ENCODE peak calls at places on chromosomes 13 and 19, in five cellular contexts. One of them, this sample, is unnamed.

GRCh38 chr13:99434258-99434788 is 66.9 kb upstream of the TM9SF2 start:
- DNase-seq in lung: no peak
- DNase-seq in caudate nucleus: no peak
- DNase-seq in CD8-positive, alpha-beta T cell: peak
- DNase-seq in CD4-positive, CD25-positive, alpha-beta regulatory T cell: peak
- DNase-seq in this sample: no peak

GRCh38 chr13:98825659-98826058 is 73.2 kb upstream of the SLC15A1 start:
- DNase-seq in lung: no peak
- DNase-seq in caudate nucleus: no peak
- DNase-seq in CD8-positive, alpha-beta T cell: no peak
- DNase-seq in CD4-positive, CD25-positive, alpha-beta regulatory T cell: peak
- DNase-seq in this sample: no peak

GRCh38 chr19:13172335-13173128 is 22.3 kb downstream of the IER2 start:
- DNase-seq in lung: peak
- DNase-seq in caudate nucleus: no peak
- DNase-seq in CD8-positive, alpha-beta T cell: peak
- DNase-seq in CD4-positive, CD25-positive, alpha-beta regulatory T cell: peak
- DNase-seq in this sample: peak

GRCh38 chr13:42075517-42075916 is 27.1 kb downstream of the DGKH start:
- DNase-seq in lung: no peak
- DNase-seq in caudate nucleus: peak
- DNase-seq in CD8-positive, alpha-beta T cell: no peak
- DNase-seq in CD4-positive, CD25-positive, alpha-beta regulatory T cell: no peak
- DNase-seq in this sample: no peak

GRCh38 chr13:41345921-41346589 is 35.0 kb downstream of the NAA16 start:
- DNase-seq in lung: no peak
- DNase-seq in caudate nucleus: no peak
- DNase-seq in CD8-positive, alpha-beta T cell: no peak
- DNase-seq in CD4-positive, CD25-positive, alpha-beta regulatory T cell: no peak
- DNase-seq in this sample: no peak

GRCh38 chr19:54014920-54015560 is 23.6 kb downstream of the CACNG6 start:
- DNase-seq in lung: no peak
- DNase-seq in caudate nucleus: no peak
- DNase-seq in CD8-positive, alpha-beta T cell: no peak
- DNase-seq in CD4-positive, CD25-positive, alpha-beta regulatory T cell: no peak
- DNase-seq in this sample: no peak

GRCh38 chr13:56988543-56988942 is 152.2 kb upstream of the PRR20A start:
- DNase-seq in lung: no peak
- DNase-seq in caudate nucleus: no peak
- DNase-seq in CD8-positive, alpha-beta T cell: no peak
- DNase-seq in CD4-positive, CD25-positive, alpha-beta regulatory T cell: no peak
- DNase-seq in this sample: no peak

GRCh38 chr13:111909501-111909900 is 157.4 kb upstream of the SOX1 start:
- DNase-seq in lung: no peak
- DNase-seq in caudate nucleus: no peak
- DNase-seq in CD8-positive, alpha-beta T cell: no peak
- DNase-seq in CD4-positive, CD25-positive, alpha-beta regulatory T cell: no peak
- DNase-seq in this sample: no peak

GRCh38 chr13:27372896-27373295 is 51.5 kb upstream of the GTF3A start:
- DNase-seq in lung: peak
- DNase-seq in caudate nucleus: no peak
- DNase-seq in CD8-positive, alpha-beta T cell: no peak
- DNase-seq in CD4-positive, CD25-positive, alpha-beta regulatory T cell: no peak
- DNase-seq in this sample: no peak

GRCh38 chr13:79402679-79403078 is 3.4 kb downstream of the RBM26 start:
- DNase-seq in lung: no peak
- DNase-seq in caudate nucleus: no peak
- DNase-seq in CD8-positive, alpha-beta T cell: no peak
- DNase-seq in CD4-positive, CD25-positive, alpha-beta regulatory T cell: no peak
- DNase-seq in this sample: no peak

GRCh38 chr13:79403113-79403512 is 2.9 kb downstream of the RBM26 start:
- DNase-seq in lung: no peak
- DNase-seq in caudate nucleus: no peak
- DNase-seq in CD8-positive, alpha-beta T cell: no peak
- DNase-seq in CD4-positive, CD25-positive, alpha-beta regulatory T cell: no peak
- DNase-seq in this sample: no peak

GRCh38 chr13:79402074-79402635 is 3.9 kb downstream of the RBM26 start:
- DNase-seq in lung: no peak
- DNase-seq in caudate nucleus: no peak
- DNase-seq in CD8-positive, alpha-beta T cell: no peak
- DNase-seq in CD4-positive, CD25-positive, alpha-beta regulatory T cell: no peak
- DNase-seq in this sample: no peak

GRCh38 chr13:79398915-79399314 is 7.1 kb downstream of the RBM26 start:
- DNase-seq in lung: no peak
- DNase-seq in caudate nucleus: no peak
- DNase-seq in CD8-positive, alpha-beta T cell: no peak
- DNase-seq in CD4-positive, CD25-positive, alpha-beta regulatory T cell: no peak
- DNase-seq in this sample: no peak

DNA sequence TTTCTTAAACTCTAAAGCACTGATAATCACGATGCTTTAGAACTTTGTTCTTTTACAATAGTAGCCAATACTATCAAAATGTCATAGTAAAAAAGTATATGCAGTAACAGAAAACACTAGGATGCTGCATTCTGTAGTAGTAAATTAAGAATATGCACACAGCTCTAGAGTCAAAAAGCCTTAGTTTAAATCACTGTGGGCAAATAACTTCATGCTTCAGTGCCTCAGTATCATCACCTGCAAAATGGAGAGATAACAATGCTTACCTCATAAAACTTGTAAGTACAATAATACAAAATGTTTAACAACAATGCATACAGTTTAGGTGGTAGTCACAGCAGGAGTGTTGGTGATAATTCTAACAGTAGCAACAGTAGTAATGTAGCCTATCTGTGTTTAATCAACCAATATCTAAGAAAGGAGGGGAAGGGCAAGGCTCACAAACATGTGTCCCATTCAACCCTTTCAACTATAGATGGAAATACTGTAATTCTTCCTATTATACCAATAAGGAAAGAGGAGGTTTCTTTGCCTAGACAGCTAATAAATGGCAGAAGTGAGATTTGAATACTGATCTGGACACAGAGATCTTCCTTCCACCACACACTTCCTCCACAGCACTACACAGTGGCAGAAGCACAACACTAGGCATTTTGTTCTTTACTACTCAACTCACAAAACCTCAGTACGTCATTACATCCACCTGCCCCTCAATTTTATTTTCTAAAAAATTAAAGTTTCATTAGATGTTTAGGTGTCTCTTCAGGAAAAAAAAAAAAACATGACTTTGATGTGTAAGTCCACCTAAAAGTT is 4.6 kb downstream of the RBM26 start:
- DNase-seq in lung: no peak
- DNase-seq in caudate nucleus: no peak
- DNase-seq in CD8-positive, alpha-beta T cell: no peak
- DNase-seq in CD4-positive, CD25-positive, alpha-beta regulatory T cell: peak
- DNase-seq in this sample: no peak
- H3K27ac ChIP-seq in lung: no peak
- H3K27ac ChIP-seq in caudate nucleus: no peak
- H3K27ac ChIP-seq in CD8-positive, alpha-beta T cell: peak
- H3K27ac ChIP-seq in CD4-positive, CD25-positive, alpha-beta regulatory T cell: peak
- H3K27ac ChIP-seq in this sample: no peak

GRCh38 chr19:40800997-40801377 is 2.0 kb downstream of the EGLN2 start:
- DNase-seq in lung: no peak
- DNase-seq in caudate nucleus: no peak
- DNase-seq in CD8-positive, alpha-beta T cell: no peak
- DNase-seq in CD4-positive, CD25-positive, alpha-beta regulatory T cell: no peak
- DNase-seq in this sample: no peak
- H3K27ac ChIP-seq in lung: peak
- H3K27ac ChIP-seq in caudate nucleus: peak
- H3K27ac ChIP-seq in CD8-positive, alpha-beta T cell: no peak
- H3K27ac ChIP-seq in CD4-positive, CD25-positive, alpha-beta regulatory T cell: peak
- H3K27ac ChIP-seq in this sample: peak

DNA sequence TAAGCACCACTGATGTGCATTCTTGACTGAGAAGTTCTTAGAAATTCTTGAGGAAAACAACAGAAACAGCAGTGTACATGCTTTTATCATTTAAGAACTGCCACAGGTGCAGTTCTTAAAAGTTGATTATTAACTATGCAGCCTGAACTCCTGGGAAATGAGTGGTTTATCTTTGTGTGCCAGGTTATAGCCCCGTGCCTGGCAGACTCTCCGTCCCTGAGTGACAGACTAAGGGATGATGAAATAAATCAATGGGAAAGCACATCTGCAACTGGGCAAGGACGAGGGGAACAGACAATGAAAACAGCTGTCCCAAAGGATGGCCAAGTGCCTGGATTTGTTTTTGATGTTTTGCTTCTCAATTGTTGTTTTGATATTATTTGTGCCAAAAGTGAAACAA is 84.4 kb upstream of the SPATA13 start:
- DNase-seq in lung: no peak
- DNase-seq in caudate nucleus: no peak
- DNase-seq in CD8-positive, alpha-beta T cell: no peak
- DNase-seq in CD4-positive, CD25-positive, alpha-beta regulatory T cell: no peak
- DNase-seq in this sample: no peak
- H3K27ac ChIP-seq in lung: peak
- H3K27ac ChIP-seq in caudate nucleus: peak
- H3K27ac ChIP-seq in CD8-positive, alpha-beta T cell: no peak
- H3K27ac ChIP-seq in CD4-positive, CD25-positive, alpha-beta regulatory T cell: no peak
- H3K27ac ChIP-seq in this sample: peak

DNA sequence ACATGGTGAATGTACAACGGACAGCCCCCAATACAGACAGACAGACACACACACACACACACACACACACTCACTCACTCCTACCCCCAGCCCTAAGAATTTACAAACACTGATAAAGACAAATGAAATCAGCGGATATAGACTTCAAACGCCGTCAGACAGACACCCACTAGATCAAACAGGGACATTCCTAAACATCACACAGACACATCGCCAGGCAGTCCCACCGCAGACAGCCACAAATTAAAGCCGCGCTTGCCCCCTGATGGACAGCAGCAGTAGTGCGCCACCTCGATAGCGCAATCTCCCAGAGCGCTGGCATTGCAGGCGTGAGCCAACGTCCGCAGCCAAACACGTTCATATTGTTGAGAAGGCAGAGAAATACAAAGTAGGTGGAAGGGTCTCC is 24.7 kb upstream of the ADGRE1 start:
- DNase-seq in lung: peak
- DNase-seq in caudate nucleus: peak
- DNase-seq in CD8-positive, alpha-beta T cell: peak
- DNase-seq in CD4-positive, CD25-positive, alpha-beta regulatory T cell: peak
- DNase-seq in this sample: peak
- H3K27ac ChIP-seq in lung: no peak
- H3K27ac ChIP-seq in caudate nucleus: no peak
- H3K27ac ChIP-seq in CD8-positive, alpha-beta T cell: no peak
- H3K27ac ChIP-seq in CD4-positive, CD25-positive, alpha-beta regulatory T cell: peak
- H3K27ac ChIP-seq in this sample: no peak

DNA sequence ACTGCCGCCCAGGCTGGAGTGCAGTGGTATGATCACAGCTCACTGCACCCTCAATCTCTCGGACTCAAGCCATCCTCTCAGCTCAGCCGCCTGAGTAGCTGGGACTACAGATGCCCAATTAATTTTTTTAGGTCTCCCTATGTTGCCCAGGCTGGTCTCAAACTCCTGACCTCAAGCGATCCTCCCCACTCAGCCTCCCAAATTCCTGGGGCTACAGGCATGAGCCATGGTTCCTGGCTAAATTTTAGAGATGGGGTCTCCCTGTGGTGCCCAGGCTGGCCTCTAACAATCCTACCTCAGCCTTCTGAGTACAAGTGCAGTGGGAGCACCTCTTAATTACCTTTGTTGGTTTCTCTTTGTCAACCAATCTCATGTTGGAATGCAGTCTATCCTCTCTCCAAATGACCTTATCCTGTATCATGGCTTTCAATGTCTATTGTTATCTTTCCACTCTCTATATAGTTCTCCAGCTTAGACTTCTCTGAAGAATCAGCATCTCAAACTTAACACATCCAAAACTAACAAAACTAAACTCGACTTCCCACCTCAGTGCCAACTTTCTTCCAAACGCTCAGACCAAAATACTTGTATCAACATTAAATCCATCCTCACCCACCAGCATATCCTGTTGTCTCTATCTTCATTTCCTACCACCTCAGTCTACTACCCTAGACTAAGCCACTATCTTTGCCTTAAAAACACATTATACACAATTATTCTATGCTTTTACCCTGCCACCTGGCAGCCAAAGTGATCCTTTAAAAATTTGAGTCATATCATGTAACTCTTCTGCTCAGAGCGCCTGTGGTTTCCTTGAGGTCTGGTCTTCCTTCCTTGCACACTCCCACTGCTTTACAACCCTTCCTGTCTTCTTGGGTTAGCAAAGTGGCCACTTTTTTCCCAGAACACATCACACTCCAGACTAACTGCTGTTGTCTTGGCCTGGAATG is 6.7 kb downstream of the TPT1 start:
- DNase-seq in lung: no peak
- DNase-seq in caudate nucleus: no peak
- DNase-seq in CD8-positive, alpha-beta T cell: no peak
- DNase-seq in CD4-positive, CD25-positive, alpha-beta regulatory T cell: peak
- DNase-seq in this sample: no peak
- H3K27ac ChIP-seq in lung: peak
- H3K27ac ChIP-seq in caudate nucleus: no peak
- H3K27ac ChIP-seq in CD8-positive, alpha-beta T cell: no peak
- H3K27ac ChIP-seq in CD4-positive, CD25-positive, alpha-beta regulatory T cell: peak
- H3K27ac ChIP-seq in this sample: no peak

GRCh38 chr19:58042709-58043340 is 9.0 kb downstream of the ZSCAN1 start:
- DNase-seq in lung: no peak
- DNase-seq in caudate nucleus: no peak
- DNase-seq in CD8-positive, alpha-beta T cell: no peak
- DNase-seq in CD4-positive, CD25-positive, alpha-beta regulatory T cell: no peak
- DNase-seq in this sample: no peak

GRCh38 chr19:58044391-58044790 is 10.6 kb downstream of the ZSCAN1 start:
- DNase-seq in lung: no peak
- DNase-seq in caudate nucleus: no peak
- DNase-seq in CD8-positive, alpha-beta T cell: no peak
- DNase-seq in CD4-positive, CD25-positive, alpha-beta regulatory T cell: no peak
- DNase-seq in this sample: no peak

GRCh38 chr19:58046856-58047255 is 12.2 kb upstream of the ZNF135 start:
- DNase-seq in lung: no peak
- DNase-seq in caudate nucleus: no peak
- DNase-seq in CD8-positive, alpha-beta T cell: no peak
- DNase-seq in CD4-positive, CD25-positive, alpha-beta regulatory T cell: no peak
- DNase-seq in this sample: no peak

GRCh38 chr19:58045411-58046050 is 11.7 kb downstream of the ZSCAN1 start:
- DNase-seq in lung: no peak
- DNase-seq in caudate nucleus: no peak
- DNase-seq in CD8-positive, alpha-beta T cell: no peak
- DNase-seq in CD4-positive, CD25-positive, alpha-beta regulatory T cell: no peak
- DNase-seq in this sample: no peak

DNA sequence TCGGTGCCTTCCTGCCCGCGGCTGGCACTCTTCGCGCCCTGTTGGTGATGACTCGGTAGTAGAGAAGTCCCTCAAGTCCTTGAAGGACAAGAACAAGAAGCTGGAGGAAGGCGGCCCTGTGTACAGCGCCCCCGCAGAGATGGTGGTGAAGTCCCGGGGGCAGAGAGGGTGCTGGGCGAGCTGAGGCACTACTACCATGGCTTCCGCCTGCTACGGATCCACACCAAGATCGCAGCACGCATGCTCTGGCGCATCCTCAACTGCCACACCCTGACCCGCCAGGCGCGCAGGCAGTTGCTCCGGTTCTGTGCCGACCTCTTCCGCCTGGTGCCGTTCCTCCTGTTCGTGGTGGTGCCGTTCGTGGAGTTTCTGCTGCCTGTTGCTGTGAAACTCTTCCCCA is 11.1 kb downstream of the ZSCAN1 start:
- DNase-seq in lung: no peak
- DNase-seq in caudate nucleus: no peak
- DNase-seq in CD8-positive, alpha-beta T cell: no peak
- DNase-seq in CD4-positive, CD25-positive, alpha-beta regulatory T cell: no peak
- DNase-seq in this sample: no peak
- H3K27ac ChIP-seq in lung: no peak
- H3K27ac ChIP-seq in caudate nucleus: no peak
- H3K27ac ChIP-seq in CD8-positive, alpha-beta T cell: no peak
- H3K27ac ChIP-seq in CD4-positive, CD25-positive, alpha-beta regulatory T cell: no peak
- H3K27ac ChIP-seq in this sample: no peak

GRCh38 chr19:3586124-3586626 is 897 bp downstream of the GIPC3 start:
- DNase-seq in lung: no peak
- DNase-seq in caudate nucleus: no peak
- DNase-seq in CD8-positive, alpha-beta T cell: no peak
- DNase-seq in CD4-positive, CD25-positive, alpha-beta regulatory T cell: no peak
- DNase-seq in this sample: no peak
- H3K27ac ChIP-seq in lung: no peak
- H3K27ac ChIP-seq in caudate nucleus: no peak
- H3K27ac ChIP-seq in CD8-positive, alpha-beta T cell: no peak
- H3K27ac ChIP-seq in CD4-positive, CD25-positive, alpha-beta regulatory T cell: no peak
- H3K27ac ChIP-seq in this sample: no peak